ENCODE peak calls at places on chromosomes 16 and 17, in six cellular contexts. H is fibroblast of mammary gland; U is stimulated activated CD8-positive, alpha-beta memory T cell treated with anti-CD3 and anti-CD28 coated beads, Interleukin-7, amount 100 ng/mL, for 24 hours; F is skeletal muscle cell; A is NCI-H524 treated with DMSO at 0.1 percent for 48 hours; D is astrocyte of the cerebellum. I is an unnamed sample.

GRCh38 chr17:50917418-50917743 is 51.2 kb upstream of the TOB1 start:
- DNase-seq in U (no peak), D (no peak), F (no peak), A (no peak), H (no peak), I (no peak)

GRCh38 chr16:78523212-78523995 is 423.9 kb downstream of the WWOX start:
- DNase-seq in F (no peak), H (no peak), A (no peak), D (no peak), U (no peak), I (no peak)

GRCh38 chr17:65537845-65538678 is 23.4 kb downstream of the AXIN2 start:
- DNase-seq in H (peak; percentile 48), D (no peak), U (no peak), A (no peak), F (no peak), I (no peak)

GRCh38 chr17:9240659-9241370 is 219.5 kb downstream of the NTN1 start:
- DNase-seq in U (no peak), H (peak; percentile 56), F (no peak), A (no peak), D (no peak), I (peak; percentile 96)

GRCh38 chr16:11224894-11225676 is 30.9 kb downstream of the SOCS1 start:
- DNase-seq in D (no peak), F (no peak), A (no peak), U (peak; percentile 70), H (no peak), I (no peak)

GRCh38 chr17:63774982-63775290 is 966 bp downstream of the DDX42 start:
- DNase-seq in D (no peak), U (no peak), A (no peak), F (no peak), H (no peak), I (no peak)

GRCh38 chr16:84096447-84097005 is 20.2 kb downstream of the MBTPS1 start:
- DNase-seq in H (no peak), U (no peak), F (no peak), A (no peak), D (no peak), I (no peak)

GRCh38 chr17:75105269-75106080 is 4.3 kb upstream of the ARMC7 start:
- DNase-seq in D (no peak), F (no peak), H (peak; percentile 34), U (no peak), A (peak; percentile 91), I (peak; percentile 43)

GRCh38 chr17:17353625-17354484 is 50.7 kb downstream of the NT5M start:
- DNase-seq in U (no peak), A (no peak), D (no peak), H (no peak), F (no peak), I (no peak)

GRCh38 chr17:44053130-44053872 is 13.2 kb downstream of the LSM12 start:
- DNase-seq in D (no peak), U (no peak), F (no peak), H (no peak), A (no peak), I (no peak)

GRCh38 chr17:73210002-73210678 is 17.3 kb downstream of the COG1 start:
- DNase-seq in D (no peak), A (no peak), U (no peak), H (no peak), F (no peak), I (no peak)

GRCh38 chr16:81210807-81211206 is 27.7 kb upstream of the BCO1 start:
- DNase-seq in A (peak; percentile 36), F (no peak), U (no peak), D (no peak), H (no peak), I (no peak)

GRCh38 chr17:7824021-7824924 is 9.7 kb upstream of the KDM6B start:
- DNase-seq in F (no peak), H (no peak), A (no peak), D (no peak), U (no peak), I (no peak)

GRCh38 chr17:67636841-67637240 is 80.9 kb upstream of the NOL11 start:
- DNase-seq in H (no peak), A (no peak), U (no peak), D (no peak), F (no peak), I (no peak)

GRCh38 chr16:81697321-81697885 is 81.7 kb upstream of the PLCG2 start:
- DNase-seq in D (no peak), F (no peak), A (no peak), U (peak; percentile 7), H (peak; percentile 54), I (no peak)

GRCh38 chr17:72462396-72462795 is 341.6 kb downstream of the SOX9 start:
- DNase-seq in U (no peak), D (no peak), H (no peak), F (no peak), A (no peak), I (no peak)

GRCh38 chr17:76268015-76268749 is 3.0 kb downstream of the UBALD2 start:
- DNase-seq in H (peak; percentile 84), A (no peak), D (peak; percentile 37), F (no peak), U (no peak), I (peak; percentile 89)

I was measured in tibial artery.